ENCODE peak calls at places on chromosome 12, in four cellular contexts. One of them, this sample, is unnamed.

GRCh38 chr12:96396209-96396608 is 4.0 kb downstream of the CDK17 start:
- DNase-seq in BE2C: no peak
- DNase-seq in lung: no peak
- DNase-seq in fibroblast of villous mesenchyme: no peak
- DNase-seq in this sample: no peak

GRCh38 chr12:109377139-109377685 is 29.5 kb downstream of the MYO1H start:
- DNase-seq in BE2C: no peak
- DNase-seq in lung: no peak
- DNase-seq in fibroblast of villous mesenchyme: no peak
- DNase-seq in this sample: no peak

GRCh38 chr12:121858662-121859572 is at the start of gene HPD:
- DNase-seq in BE2C: no peak
- DNase-seq in lung: peak; percentile 47
- DNase-seq in fibroblast of villous mesenchyme: peak; percentile 92
- DNase-seq in this sample: peak; percentile 81

GRCh38 chr12:39443704-39444234 is 849 bp upstream of the KIF21A start:
- DNase-seq in BE2C: no peak
- DNase-seq in lung: no peak
- DNase-seq in fibroblast of villous mesenchyme: peak; percentile 8
- DNase-seq in this sample: no peak

GRCh38 chr12:129720618-129721017 is 183.2 kb downstream of the TMEM132D start:
- DNase-seq in BE2C: no peak
- DNase-seq in lung: no peak
- DNase-seq in fibroblast of villous mesenchyme: no peak
- DNase-seq in this sample: no peak

GRCh38 chr12:32252199-32253073 is 145.8 kb downstream of the BICD1 start:
- DNase-seq in BE2C: no peak
- DNase-seq in lung: no peak
- DNase-seq in fibroblast of villous mesenchyme: no peak
- DNase-seq in this sample: no peak

GRCh38 chr12:15688838-15689237 is 100.3 kb downstream of the EPS8 start:
- DNase-seq in BE2C: no peak
- DNase-seq in lung: no peak
- DNase-seq in fibroblast of villous mesenchyme: no peak
- DNase-seq in this sample: no peak

GRCh38 chr12:20050166-20050565 is 318.2 kb upstream of the PDE3A start:
- DNase-seq in BE2C: no peak
- DNase-seq in lung: no peak
- DNase-seq in fibroblast of villous mesenchyme: peak; percentile 83
- DNase-seq in this sample: no peak

GRCh38 chr12:21456291-21456780 is 18.9 kb downstream of the PYROXD1 start:
- DNase-seq in BE2C: no peak
- DNase-seq in lung: no peak
- DNase-seq in fibroblast of villous mesenchyme: no peak
- DNase-seq in this sample: no peak

GRCh38 chr12:92574911-92575570 is 127.7 kb upstream of the PLEKHG7 start:
- DNase-seq in BE2C: no peak
- DNase-seq in lung: no peak
- DNase-seq in fibroblast of villous mesenchyme: no peak
- DNase-seq in this sample: no peak

GRCh38 chr12:92075425-92075891 is 70.2 kb downstream of the BTG1 start:
- DNase-seq in BE2C: no peak
- DNase-seq in lung: no peak
- DNase-seq in fibroblast of villous mesenchyme: peak; percentile 76
- DNase-seq in this sample: no peak

GRCh38 chr12:100372846-100373245 is 16.0 kb downstream of the SLC17A8 start:
- DNase-seq in BE2C: no peak
- DNase-seq in lung: no peak
- DNase-seq in fibroblast of villous mesenchyme: no peak
- DNase-seq in this sample: peak; percentile 2

GRCh38 chr12:109681986-109682707 is 31.5 kb upstream of the FAM222A start:
- DNase-seq in BE2C: no peak
- DNase-seq in lung: no peak
- DNase-seq in fibroblast of villous mesenchyme: no peak
- DNase-seq in this sample: no peak

GRCh38 chr12:40152783-40153383 is 47.0 kb upstream of the SLC2A13 start:
- DNase-seq in BE2C: peak; percentile 45
- DNase-seq in lung: peak; percentile 62
- DNase-seq in fibroblast of villous mesenchyme: peak; percentile 38
- DNase-seq in this sample: peak; percentile 18

GRCh38 chr12:40016960-40017359 is 88.9 kb downstream of the SLC2A13 start:
- DNase-seq in BE2C: no peak
- DNase-seq in lung: no peak
- DNase-seq in fibroblast of villous mesenchyme: peak; percentile 75
- DNase-seq in this sample: no peak

GRCh38 chr12:113476093-113476986 is 4.7 kb upstream of the LHX5 start:
- DNase-seq in BE2C: no peak
- DNase-seq in lung: no peak
- DNase-seq in fibroblast of villous mesenchyme: no peak
- DNase-seq in this sample: no peak

GRCh38 chr12:110741795-110742717 is 635 bp downstream of the PPP1CC start:
- DNase-seq in BE2C: peak; percentile 25
- DNase-seq in lung: no peak
- DNase-seq in fibroblast of villous mesenchyme: peak; percentile 51
- DNase-seq in this sample: no peak

GRCh38 chr12:96811083-96811482 is 96.0 kb upstream of the NEDD1 start:
- DNase-seq in BE2C: no peak
- DNase-seq in lung: no peak
- DNase-seq in fibroblast of villous mesenchyme: peak; percentile 43
- DNase-seq in this sample: peak; percentile 78

GRCh38 chr12:45543887-45544286 is 185.6 kb upstream of the ARID2 start:
- DNase-seq in BE2C: peak; percentile 37
- DNase-seq in lung: peak; percentile 42
- DNase-seq in fibroblast of villous mesenchyme: peak; percentile 86
- DNase-seq in this sample: peak; percentile 78

GRCh38 chr12:125418902-125419564 is 353.8 kb downstream of the AACS start:
- DNase-seq in BE2C: no peak
- DNase-seq in lung: no peak
- DNase-seq in fibroblast of villous mesenchyme: no peak
- DNase-seq in this sample: no peak

GRCh38 chr12:42790761-42791151 is 201.2 kb upstream of the PRICKLE1 start:
- DNase-seq in BE2C: peak; percentile 60
- DNase-seq in lung: no peak
- DNase-seq in fibroblast of villous mesenchyme: peak; percentile 88
- DNase-seq in this sample: peak; percentile 76

GRCh38 chr12:69130064-69130463 is 109.3 kb upstream of the CPSF6 start:
- DNase-seq in BE2C: no peak
- DNase-seq in lung: no peak
- DNase-seq in fibroblast of villous mesenchyme: no peak
- DNase-seq in this sample: no peak

GRCh38 chr12:42326466-42327226 is 679 bp downstream of the PPHLN1 start:
- DNase-seq in BE2C: no peak
- DNase-seq in lung: no peak
- DNase-seq in fibroblast of villous mesenchyme: peak; percentile 40
- DNase-seq in this sample: peak; percentile 81

GRCh38 chr12:112985655-112986290 is 7.5 kb downstream of the OAS2 start:
- DNase-seq in BE2C: no peak
- DNase-seq in lung: no peak
- DNase-seq in fibroblast of villous mesenchyme: no peak
- DNase-seq in this sample: no peak

GRCh38 chr12:70338531-70338930 is 27.6 kb upstream of the KCNMB4 start:
- DNase-seq in BE2C: no peak
- DNase-seq in lung: no peak
- DNase-seq in fibroblast of villous mesenchyme: no peak
- DNase-seq in this sample: no peak

GRCh38 chr12:68207276-68207675 is 18.3 kb downstream of the IL26 start:
- DNase-seq in BE2C: no peak
- DNase-seq in lung: no peak
- DNase-seq in fibroblast of villous mesenchyme: no peak
- DNase-seq in this sample: no peak

GRCh38 chr12:52226446-52226845 is 6.6 kb upstream of the KRT7 start:
- DNase-seq in BE2C: no peak
- DNase-seq in lung: no peak
- DNase-seq in fibroblast of villous mesenchyme: peak; percentile 53
- DNase-seq in this sample: no peak

GRCh38 chr12:14774074-14774943 is 29.0 kb downstream of the WBP11 start:
- DNase-seq in BE2C: peak; percentile 92
- DNase-seq in lung: peak; percentile 96
- DNase-seq in fibroblast of villous mesenchyme: peak; percentile 97
- DNase-seq in this sample: peak; percentile 89

GRCh38 chr12:104630230-104630670 is 173.5 kb downstream of the CHST11 start:
- DNase-seq in BE2C: no peak
- DNase-seq in lung: no peak
- DNase-seq in fibroblast of villous mesenchyme: no peak
- DNase-seq in this sample: no peak

GRCh38 chr12:14955876-14956811 is 5.3 kb downstream of the ARHGDIB start:
- DNase-seq in BE2C: no peak
- DNase-seq in lung: no peak
- DNase-seq in fibroblast of villous mesenchyme: no peak
- DNase-seq in this sample: no peak

GRCh38 chr12:26097046-26097878 is 27.6 kb downstream of the BHLHE41 start:
- DNase-seq in BE2C: peak; percentile 64
- DNase-seq in lung: peak; percentile 70
- DNase-seq in fibroblast of villous mesenchyme: peak; percentile 74
- DNase-seq in this sample: peak; percentile 64

GRCh38 chr12:116015525-116015924 is 262.0 kb downstream of the MED13L start:
- DNase-seq in BE2C: no peak
- DNase-seq in lung: no peak
- DNase-seq in fibroblast of villous mesenchyme: peak; percentile 70
- DNase-seq in this sample: peak; percentile 49

GRCh38 chr12:30719060-30719459 is 23.4 kb upstream of the IPO8 start:
- DNase-seq in BE2C: no peak
- DNase-seq in lung: no peak
- DNase-seq in fibroblast of villous mesenchyme: peak; percentile 70
- DNase-seq in this sample: peak; percentile 76

GRCh38 chr12:20588057-20588456 is 107.1 kb upstream of the SLCO1C1 start:
- DNase-seq in BE2C: peak; percentile 78
- DNase-seq in lung: no peak
- DNase-seq in fibroblast of villous mesenchyme: no peak
- DNase-seq in this sample: no peak

GRCh38 chr12:8844665-8845064 is 22.2 kb downstream of the A2ML1 start:
- DNase-seq in BE2C: peak; percentile 20
- DNase-seq in lung: peak; percentile 33
- DNase-seq in fibroblast of villous mesenchyme: peak; percentile 45
- DNase-seq in this sample: no peak

GRCh38 chr12:112929715-112930114 is 8.6 kb upstream of the OAS3 start:
- DNase-seq in BE2C: no peak
- DNase-seq in lung: no peak
- DNase-seq in fibroblast of villous mesenchyme: no peak
- DNase-seq in this sample: no peak

GRCh38 chr12:117622741-117623140 is 261.3 kb upstream of the NOS1 start:
- DNase-seq in BE2C: no peak
- DNase-seq in lung: no peak
- DNase-seq in fibroblast of villous mesenchyme: no peak
- DNase-seq in this sample: no peak

GRCh38 chr12:27652174-27652763 is 44.0 kb upstream of the REP15 start:
- DNase-seq in BE2C: peak; percentile 72
- DNase-seq in lung: peak; percentile 50
- DNase-seq in fibroblast of villous mesenchyme: peak; percentile 85
- DNase-seq in this sample: peak; percentile 80

GRCh38 chr12:70254846-70255245 is 11.6 kb downstream of the CNOT2 start:
- DNase-seq in BE2C: no peak
- DNase-seq in lung: no peak
- DNase-seq in fibroblast of villous mesenchyme: no peak
- DNase-seq in this sample: no peak

GRCh38 chr12:6468283-6468575 is 2.2 kb downstream of the VAMP1 start:
- DNase-seq in BE2C: no peak
- DNase-seq in lung: no peak
- DNase-seq in fibroblast of villous mesenchyme: no peak
- DNase-seq in this sample: no peak
- H3K4me3 ChIP-seq in BE2C: no peak overlapping the region
- H3K4me3 ChIP-seq in lung: no peak overlapping the region
- H3K4me3 ChIP-seq in fibroblast of villous mesenchyme: no peak overlapping the region
- H3K4me3 ChIP-seq in this sample: no peak overlapping the region

GRCh38 chr12:57864811-57865751 is 18.6 kb upstream of the CTDSP2 start:
- DNase-seq in BE2C: no peak
- DNase-seq in lung: peak; percentile 78
- DNase-seq in fibroblast of villous mesenchyme: peak; percentile 81
- DNase-seq in this sample: peak; percentile 28
- H3K4me3 ChIP-seq in BE2C: no peak overlapping the region
- H3K4me3 ChIP-seq in lung: peak overlapping the region; percentile 43
- H3K4me3 ChIP-seq in fibroblast of villous mesenchyme: peak overlapping the region; percentile 57
- H3K4me3 ChIP-seq in this sample: peak overlapping the region; percentile 28

GRCh38 chr12:94761559-94761958 is 111.2 kb upstream of the TMCC3 start:
- DNase-seq in BE2C: no peak
- DNase-seq in lung: no peak
- DNase-seq in fibroblast of villous mesenchyme: peak; percentile 86
- DNase-seq in this sample: peak; percentile 65

GRCh38 chr12:94762943-94763342 is 112.6 kb upstream of the TMCC3 start:
- DNase-seq in BE2C: no peak
- DNase-seq in lung: no peak
- DNase-seq in fibroblast of villous mesenchyme: no peak
- DNase-seq in this sample: no peak

GRCh38 chr12:94760786-94761185 is 110.4 kb upstream of the TMCC3 start:
- DNase-seq in BE2C: no peak
- DNase-seq in lung: no peak
- DNase-seq in fibroblast of villous mesenchyme: peak; percentile 68
- DNase-seq in this sample: no peak

GRCh38 chr12:94762259-94762942 is 112.0 kb upstream of the TMCC3 start:
- DNase-seq in BE2C: no peak
- DNase-seq in lung: no peak
- DNase-seq in fibroblast of villous mesenchyme: peak; percentile 50
- DNase-seq in this sample: no peak

GRCh38 chr12:94763461-94763860 is 113.1 kb upstream of the TMCC3 start:
- DNase-seq in BE2C: no peak
- DNase-seq in lung: no peak
- DNase-seq in fibroblast of villous mesenchyme: no peak
- DNase-seq in this sample: no peak
- H3K4me3 ChIP-seq in BE2C: no peak overlapping the region
- H3K4me3 ChIP-seq in lung: no peak overlapping the region
- H3K4me3 ChIP-seq in fibroblast of villous mesenchyme: no peak overlapping the region
- H3K4me3 ChIP-seq in this sample: no peak overlapping the region

DNA sequence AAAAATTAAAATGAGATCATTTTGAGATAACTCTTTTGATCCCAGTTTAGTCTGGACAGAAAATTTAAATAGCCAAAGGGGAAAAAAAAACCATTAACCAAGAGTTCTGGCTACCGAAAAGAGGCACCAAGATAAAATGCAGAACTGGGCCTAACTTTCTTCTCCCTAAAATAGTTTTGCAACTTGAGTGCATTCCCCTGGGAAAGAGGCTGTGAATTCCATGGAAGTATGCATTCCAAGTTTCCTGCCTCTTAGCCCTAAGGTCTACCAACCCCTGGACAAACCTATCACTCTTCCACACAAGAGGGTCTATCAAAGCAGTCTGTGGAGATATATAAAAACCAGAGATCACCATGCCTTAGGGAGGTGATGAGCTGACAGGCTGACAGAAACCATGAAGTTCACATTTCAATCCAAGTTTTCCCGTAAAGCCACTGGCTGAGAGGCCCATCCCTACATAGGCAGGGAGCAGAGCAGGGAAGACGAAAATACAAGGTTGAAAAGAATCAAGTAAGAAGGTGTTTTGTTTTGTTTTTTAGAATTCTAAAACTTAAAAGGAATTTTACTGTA is 33.8 kb downstream of the DCP1B start:
- DNase-seq in BE2C: no peak
- DNase-seq in lung: no peak
- DNase-seq in fibroblast of villous mesenchyme: no peak
- DNase-seq in this sample: no peak
- H3K4me3 ChIP-seq in BE2C: no peak overlapping the region
- H3K4me3 ChIP-seq in lung: no peak overlapping the region
- H3K4me3 ChIP-seq in fibroblast of villous mesenchyme: no peak overlapping the region
- H3K4me3 ChIP-seq in this sample: no peak overlapping the region